ENCODE peak calls at places on chromosomes 12 and 14, in four cellular contexts. G is activated T-helper 17 cell treated with anti-CD3 and anti-CD28 coated beads, Interleukin-2, amount 50 U/mL, for 72 hours; H is activated CD8-positive, alpha-beta T cell treated with anti-CD3 and anti-CD28 coated beads for 36 hours; C is stimulated activated naive CD8-positive, alpha-beta T cell treated with anti-CD3 and anti-CD28 coated beads, Interleukin-15, amount 100 ng/mL, for 72 hours. U is an unnamed sample.

GRCh38 chr14:25108959-25109358 is 59.0 kb upstream of the STXBP6 start:
- ATAC-seq in G (no peak), H (no peak), C (no peak), U (no peak)

GRCh38 chr14:87745507-87746118 is 247.4 kb downstream of the GALC start:
- ATAC-seq in G (peak), H (peak), C (no peak), U (no peak)

GRCh38 chr12:95582230-95583058 is 31.2 kb upstream of the USP44 start:
- ATAC-seq in G (no peak), H (no peak), C (no peak), U (no peak)

GRCh38 chr12:98733667-98734350 is 88.7 kb downstream of the APAF1 start:
- ATAC-seq in G (no peak), H (no peak), C (no peak), U (no peak)

GRCh38 chr14:52021971-52022600 is 32.7 kb downstream of the RTRAF start:
- ATAC-seq in G (peak), H (peak), C (peak), U (peak)

GRCh38 chr14:85233756-85234545 is 296.0 kb upstream of the FLRT2 start:
- ATAC-seq in G (no peak), H (no peak), C (no peak), U (no peak)

GRCh38 chr14:106562451-106562850 is 1036.1 kb downstream of the TMEM121 start:
- ATAC-seq in G (no peak), H (no peak), C (no peak), U (no peak)

GRCh38 chr12:119444462-119445044 is 110.0 kb downstream of the CCDC60 start:
- ATAC-seq in G (peak), H (peak), C (peak), U (no peak)

GRCh38 chr14:90388982-90389381 is 7.8 kb upstream of the CALM1 start:
- ATAC-seq in G (peak), H (peak), C (no peak), U (no peak)

GRCh38 chr12:98743362-98743953 is 98.4 kb downstream of the APAF1 start:
- ATAC-seq in G (no peak), H (peak), C (peak), U (no peak)

GRCh38 chr14:51356381-51356780 is 116.3 kb downstream of the TMX1 start:
- ATAC-seq in G (no peak), H (no peak), C (no peak), U (no peak)

GRCh38 chr14:50929506-50929905 is 14.8 kb downstream of the PYGL start:
- ATAC-seq in G (no peak), H (no peak), C (no peak), U (no peak)

GRCh38 chr12:42904683-42905418 is 315.3 kb upstream of the PRICKLE1 start:
- ATAC-seq in G (no peak), H (no peak), C (no peak), U (no peak)

GRCh38 chr14:62081012-62081612 is 318.9 kb downstream of the SNAPC1 start:
- ATAC-seq in G (no peak), H (no peak), C (no peak), U (peak)

GRCh38 chr14:81303258-81303935 is 82.6 kb upstream of the GTF2A1 start:
- ATAC-seq in G (peak), H (peak), C (peak), U (peak)

GRCh38 chr12:57011438-57012424 is 4.6 kb downstream of the TAC3 start:
- ATAC-seq in G (peak), H (peak), C (peak), U (peak)

GRCh38 chr12:65525501-65526141 is 247.1 kb downstream of the MSRB3 start:
- ATAC-seq in G (peak), H (no peak), C (no peak), U (no peak)

GRCh38 chr12:92786045-92786444 is 83.3 kb downstream of the PLEKHG7 start:
- ATAC-seq in G (no peak), H (no peak), C (no peak), U (no peak)

GRCh38 chr12:109607618-109608017 is 34.0 kb downstream of the MVK start:
- ATAC-seq in G (no peak), H (no peak), C (no peak), U (no peak)

GRCh38 chr14:23306412-23307145 is at the start of gene BCL2L2:
- ATAC-seq in G (no peak), H (no peak), C (no peak), U (peak)

GRCh38 chr12:80858356-80858755 is 79.4 kb downstream of the LIN7A start:
- ATAC-seq in G (no peak), H (no peak), C (no peak), U (no peak)

GRCh38 chr14:60064491-60065072 is 27.1 kb upstream of the PCNX4 start:
- ATAC-seq in G (no peak), H (peak), C (no peak), U (no peak)

GRCh38 chr12:49121047-49121696 is 10.0 kb downstream of the TUBA1B start:
- ATAC-seq in G (no peak), H (no peak), C (no peak), U (no peak)